ENCODE peak calls at places on chromosomes 1 and 21, in nine cellular contexts. One of them, this sample, is unnamed.

GRCh38 chr1:109687641-109688499 is at the start of gene GSTM1:
- DNase-seq in stimulated activated CD8-positive, alpha-beta memory T cell treated with anti-CD3 and anti-CD28 coated beads, Interleukin-4, amount 100 ng/mL, for 4 hours: no peak
- DNase-seq in EL: no peak
- DNase-seq in T47D: no peak
- DNase-seq in NCI-H2171: no peak
- DNase-seq in ELF-1: no peak
- DNase-seq in GM04504: no peak
- DNase-seq in stimulated activated CD4-positive, alpha-beta T cell treated with anti-CD3 and anti-CD28 coated beads, Interleukin-4, amount 100 ng/mL, for 1 hour: no peak
- DNase-seq in CD8-positive, alpha-beta memory T cell: no peak
- DNase-seq in this sample: no peak

GRCh38 chr1:173411835-173412742 is 65.0 kb upstream of the PRDX6 start:
- DNase-seq in NCI-H2171: no peak
- DNase-seq in stimulated activated CD4-positive, alpha-beta T cell treated with anti-CD3 and anti-CD28 coated beads, Interleukin-4, amount 100 ng/mL, for 1 hour: no peak
- DNase-seq in T47D: no peak
- DNase-seq in EL: peak
- DNase-seq in CD8-positive, alpha-beta memory T cell: no peak
- DNase-seq in stimulated activated CD8-positive, alpha-beta memory T cell treated with anti-CD3 and anti-CD28 coated beads, Interleukin-4, amount 100 ng/mL, for 4 hours: no peak
- DNase-seq in GM04504: peak
- DNase-seq in ELF-1: no peak
- DNase-seq in this sample: no peak

GRCh38 chr1:3472088-3472850 is 17.8 kb downstream of the ARHGEF16 start:
- DNase-seq in stimulated activated CD4-positive, alpha-beta T cell treated with anti-CD3 and anti-CD28 coated beads, Interleukin-4, amount 100 ng/mL, for 1 hour: no peak
- DNase-seq in CD8-positive, alpha-beta memory T cell: no peak
- DNase-seq in T47D: no peak
- DNase-seq in ELF-1: no peak
- DNase-seq in EL: no peak
- DNase-seq in GM04504: no peak
- DNase-seq in NCI-H2171: no peak
- DNase-seq in stimulated activated CD8-positive, alpha-beta memory T cell treated with anti-CD3 and anti-CD28 coated beads, Interleukin-4, amount 100 ng/mL, for 4 hours: no peak
- DNase-seq in this sample: no peak

GRCh38 chr1:206457408-206457807 is 12.9 kb upstream of the IKBKE start:
- DNase-seq in T47D: no peak
- DNase-seq in CD8-positive, alpha-beta memory T cell: no peak
- DNase-seq in stimulated activated CD8-positive, alpha-beta memory T cell treated with anti-CD3 and anti-CD28 coated beads, Interleukin-4, amount 100 ng/mL, for 4 hours: no peak
- DNase-seq in GM04504: no peak
- DNase-seq in ELF-1: no peak
- DNase-seq in stimulated activated CD4-positive, alpha-beta T cell treated with anti-CD3 and anti-CD28 coated beads, Interleukin-4, amount 100 ng/mL, for 1 hour: no peak
- DNase-seq in NCI-H2171: no peak
- DNase-seq in EL: peak
- DNase-seq in this sample: no peak

GRCh38 chr1:39898648-39899603 is 2.8 kb downstream of the MYCL start:
- DNase-seq in ELF-1: peak
- DNase-seq in GM04504: no peak
- DNase-seq in EL: peak
- DNase-seq in stimulated activated CD4-positive, alpha-beta T cell treated with anti-CD3 and anti-CD28 coated beads, Interleukin-4, amount 100 ng/mL, for 1 hour: peak
- DNase-seq in CD8-positive, alpha-beta memory T cell: no peak
- DNase-seq in stimulated activated CD8-positive, alpha-beta memory T cell treated with anti-CD3 and anti-CD28 coated beads, Interleukin-4, amount 100 ng/mL, for 4 hours: no peak
- DNase-seq in NCI-H2171: peak
- DNase-seq in T47D: peak
- DNase-seq in this sample: peak

GRCh38 chr1:26017606-26018005 is 4.0 kb upstream of the EXTL1 start:
- DNase-seq in stimulated activated CD4-positive, alpha-beta T cell treated with anti-CD3 and anti-CD28 coated beads, Interleukin-4, amount 100 ng/mL, for 1 hour: no peak
- DNase-seq in EL: peak
- DNase-seq in NCI-H2171: no peak
- DNase-seq in T47D: peak
- DNase-seq in GM04504: no peak
- DNase-seq in stimulated activated CD8-positive, alpha-beta memory T cell treated with anti-CD3 and anti-CD28 coated beads, Interleukin-4, amount 100 ng/mL, for 4 hours: no peak
- DNase-seq in ELF-1: no peak
- DNase-seq in CD8-positive, alpha-beta memory T cell: no peak
- DNase-seq in this sample: no peak

GRCh38 chr1:48019714-48020315 is 22.6 kb upstream of the TRABD2B start:
- DNase-seq in stimulated activated CD8-positive, alpha-beta memory T cell treated with anti-CD3 and anti-CD28 coated beads, Interleukin-4, amount 100 ng/mL, for 4 hours: no peak
- DNase-seq in T47D: no peak
- DNase-seq in CD8-positive, alpha-beta memory T cell: no peak
- DNase-seq in EL: no peak
- DNase-seq in GM04504: no peak
- DNase-seq in ELF-1: no peak
- DNase-seq in stimulated activated CD4-positive, alpha-beta T cell treated with anti-CD3 and anti-CD28 coated beads, Interleukin-4, amount 100 ng/mL, for 1 hour: no peak
- DNase-seq in NCI-H2171: no peak
- DNase-seq in this sample: peak

GRCh38 chr1:162823771-162824525 is 33.4 kb downstream of the HSD17B7 start:
- DNase-seq in ELF-1: no peak
- DNase-seq in stimulated activated CD4-positive, alpha-beta T cell treated with anti-CD3 and anti-CD28 coated beads, Interleukin-4, amount 100 ng/mL, for 1 hour: no peak
- DNase-seq in EL: peak
- DNase-seq in T47D: no peak
- DNase-seq in NCI-H2171: no peak
- DNase-seq in GM04504: no peak
- DNase-seq in CD8-positive, alpha-beta memory T cell: no peak
- DNase-seq in stimulated activated CD8-positive, alpha-beta memory T cell treated with anti-CD3 and anti-CD28 coated beads, Interleukin-4, amount 100 ng/mL, for 4 hours: no peak
- DNase-seq in this sample: no peak

GRCh38 chr1:81407463-81407862 is 393.3 kb upstream of the ADGRL2 start:
- DNase-seq in T47D: no peak
- DNase-seq in stimulated activated CD4-positive, alpha-beta T cell treated with anti-CD3 and anti-CD28 coated beads, Interleukin-4, amount 100 ng/mL, for 1 hour: no peak
- DNase-seq in EL: no peak
- DNase-seq in NCI-H2171: no peak
- DNase-seq in ELF-1: no peak
- DNase-seq in stimulated activated CD8-positive, alpha-beta memory T cell treated with anti-CD3 and anti-CD28 coated beads, Interleukin-4, amount 100 ng/mL, for 4 hours: no peak
- DNase-seq in GM04504: no peak
- DNase-seq in CD8-positive, alpha-beta memory T cell: no peak
- DNase-seq in this sample: peak

GRCh38 chr1:57671750-57672149 is 247.9 kb upstream of the DAB1 start:
- DNase-seq in stimulated activated CD4-positive, alpha-beta T cell treated with anti-CD3 and anti-CD28 coated beads, Interleukin-4, amount 100 ng/mL, for 1 hour: no peak
- DNase-seq in GM04504: no peak
- DNase-seq in EL: no peak
- DNase-seq in ELF-1: no peak
- DNase-seq in T47D: no peak
- DNase-seq in CD8-positive, alpha-beta memory T cell: no peak
- DNase-seq in stimulated activated CD8-positive, alpha-beta memory T cell treated with anti-CD3 and anti-CD28 coated beads, Interleukin-4, amount 100 ng/mL, for 4 hours: no peak
- DNase-seq in NCI-H2171: no peak
- DNase-seq in this sample: no peak

GRCh38 chr1:66394603-66395002 is 139.3 kb upstream of the SGIP1 start:
- DNase-seq in T47D: no peak
- DNase-seq in EL: no peak
- DNase-seq in ELF-1: no peak
- DNase-seq in NCI-H2171: no peak
- DNase-seq in GM04504: no peak
- DNase-seq in CD8-positive, alpha-beta memory T cell: no peak
- DNase-seq in stimulated activated CD4-positive, alpha-beta T cell treated with anti-CD3 and anti-CD28 coated beads, Interleukin-4, amount 100 ng/mL, for 1 hour: no peak
- DNase-seq in stimulated activated CD8-positive, alpha-beta memory T cell treated with anti-CD3 and anti-CD28 coated beads, Interleukin-4, amount 100 ng/mL, for 4 hours: no peak
- DNase-seq in this sample: no peak

GRCh38 chr1:41513388-41513745 is 28.9 kb upstream of the EDN2 start:
- DNase-seq in stimulated activated CD4-positive, alpha-beta T cell treated with anti-CD3 and anti-CD28 coated beads, Interleukin-4, amount 100 ng/mL, for 1 hour: no peak
- DNase-seq in T47D: no peak
- DNase-seq in stimulated activated CD8-positive, alpha-beta memory T cell treated with anti-CD3 and anti-CD28 coated beads, Interleukin-4, amount 100 ng/mL, for 4 hours: no peak
- DNase-seq in CD8-positive, alpha-beta memory T cell: no peak
- DNase-seq in ELF-1: peak
- DNase-seq in GM04504: no peak
- DNase-seq in EL: no peak
- DNase-seq in NCI-H2171: no peak
- DNase-seq in this sample: no peak

GRCh38 chr21:41583274-41583790 is 75.4 kb upstream of the TMPRSS2 start:
- DNase-seq in NCI-H2171: no peak
- DNase-seq in EL: no peak
- DNase-seq in ELF-1: peak
- DNase-seq in GM04504: no peak
- DNase-seq in stimulated activated CD4-positive, alpha-beta T cell treated with anti-CD3 and anti-CD28 coated beads, Interleukin-4, amount 100 ng/mL, for 1 hour: no peak
- DNase-seq in stimulated activated CD8-positive, alpha-beta memory T cell treated with anti-CD3 and anti-CD28 coated beads, Interleukin-4, amount 100 ng/mL, for 4 hours: no peak
- DNase-seq in T47D: peak
- DNase-seq in CD8-positive, alpha-beta memory T cell: no peak
- DNase-seq in this sample: no peak

GRCh38 chr1:216757110-216757509 is 33.9 kb upstream of the ESRRG start:
- DNase-seq in GM04504: no peak
- DNase-seq in NCI-H2171: no peak
- DNase-seq in ELF-1: no peak
- DNase-seq in EL: no peak
- DNase-seq in stimulated activated CD4-positive, alpha-beta T cell treated with anti-CD3 and anti-CD28 coated beads, Interleukin-4, amount 100 ng/mL, for 1 hour: no peak
- DNase-seq in CD8-positive, alpha-beta memory T cell: no peak
- DNase-seq in stimulated activated CD8-positive, alpha-beta memory T cell treated with anti-CD3 and anti-CD28 coated beads, Interleukin-4, amount 100 ng/mL, for 4 hours: no peak
- DNase-seq in T47D: no peak
- DNase-seq in this sample: no peak

GRCh38 chr1:91499904-91500755 is 521 bp upstream of the CDC7 start:
- DNase-seq in GM04504: no peak
- DNase-seq in stimulated activated CD4-positive, alpha-beta T cell treated with anti-CD3 and anti-CD28 coated beads, Interleukin-4, amount 100 ng/mL, for 1 hour: no peak
- DNase-seq in NCI-H2171: no peak
- DNase-seq in T47D: no peak
- DNase-seq in CD8-positive, alpha-beta memory T cell: no peak
- DNase-seq in ELF-1: peak
- DNase-seq in EL: no peak
- DNase-seq in stimulated activated CD8-positive, alpha-beta memory T cell treated with anti-CD3 and anti-CD28 coated beads, Interleukin-4, amount 100 ng/mL, for 4 hours: no peak
- DNase-seq in this sample: no peak

GRCh38 chr21:45256912-45257672 is 30.6 kb downstream of the POFUT2 start:
- DNase-seq in CD8-positive, alpha-beta memory T cell: no peak
- DNase-seq in GM04504: no peak
- DNase-seq in T47D: no peak
- DNase-seq in NCI-H2171: no peak
- DNase-seq in ELF-1: peak
- DNase-seq in stimulated activated CD8-positive, alpha-beta memory T cell treated with anti-CD3 and anti-CD28 coated beads, Interleukin-4, amount 100 ng/mL, for 4 hours: no peak
- DNase-seq in stimulated activated CD4-positive, alpha-beta T cell treated with anti-CD3 and anti-CD28 coated beads, Interleukin-4, amount 100 ng/mL, for 1 hour: no peak
- DNase-seq in EL: no peak
- DNase-seq in this sample: peak

GRCh38 chr1:208100906-208101305 is 143.3 kb downstream of the PLXNA2 start:
- DNase-seq in GM04504: no peak
- DNase-seq in CD8-positive, alpha-beta memory T cell: no peak
- DNase-seq in ELF-1: no peak
- DNase-seq in NCI-H2171: no peak
- DNase-seq in EL: no peak
- DNase-seq in stimulated activated CD8-positive, alpha-beta memory T cell treated with anti-CD3 and anti-CD28 coated beads, Interleukin-4, amount 100 ng/mL, for 4 hours: no peak
- DNase-seq in stimulated activated CD4-positive, alpha-beta T cell treated with anti-CD3 and anti-CD28 coated beads, Interleukin-4, amount 100 ng/mL, for 1 hour: no peak
- DNase-seq in T47D: no peak
- DNase-seq in this sample: no peak

GRCh38 chr1:21251773-21252471 is 38.3 kb downstream of the ECE1 start:
- DNase-seq in stimulated activated CD4-positive, alpha-beta T cell treated with anti-CD3 and anti-CD28 coated beads, Interleukin-4, amount 100 ng/mL, for 1 hour: no peak
- DNase-seq in CD8-positive, alpha-beta memory T cell: no peak
- DNase-seq in ELF-1: no peak
- DNase-seq in GM04504: peak
- DNase-seq in T47D: peak
- DNase-seq in EL: peak
- DNase-seq in NCI-H2171: no peak
- DNase-seq in stimulated activated CD8-positive, alpha-beta memory T cell treated with anti-CD3 and anti-CD28 coated beads, Interleukin-4, amount 100 ng/mL, for 4 hours: no peak
- DNase-seq in this sample: no peak

GRCh38 chr1:154404984-154405761 is at the start of gene IL6R:
- DNase-seq in T47D: peak
- DNase-seq in stimulated activated CD8-positive, alpha-beta memory T cell treated with anti-CD3 and anti-CD28 coated beads, Interleukin-4, amount 100 ng/mL, for 4 hours: peak
- DNase-seq in ELF-1: peak
- DNase-seq in NCI-H2171: no peak
- DNase-seq in CD8-positive, alpha-beta memory T cell: peak
- DNase-seq in GM04504: peak
- DNase-seq in stimulated activated CD4-positive, alpha-beta T cell treated with anti-CD3 and anti-CD28 coated beads, Interleukin-4, amount 100 ng/mL, for 1 hour: peak
- DNase-seq in EL: peak
- DNase-seq in this sample: no peak

GRCh38 chr1:13908128-13908527 is 208.1 kb downstream of the PRDM2 start:
- DNase-seq in stimulated activated CD8-positive, alpha-beta memory T cell treated with anti-CD3 and anti-CD28 coated beads, Interleukin-4, amount 100 ng/mL, for 4 hours: no peak
- DNase-seq in NCI-H2171: no peak
- DNase-seq in GM04504: no peak
- DNase-seq in ELF-1: no peak
- DNase-seq in EL: no peak
- DNase-seq in stimulated activated CD4-positive, alpha-beta T cell treated with anti-CD3 and anti-CD28 coated beads, Interleukin-4, amount 100 ng/mL, for 1 hour: no peak
- DNase-seq in T47D: no peak
- DNase-seq in CD8-positive, alpha-beta memory T cell: no peak
- DNase-seq in this sample: no peak

GRCh38 chr1:43880604-43881003 is 53.0 kb upstream of the ARTN start:
- DNase-seq in CD8-positive, alpha-beta memory T cell: no peak
- DNase-seq in ELF-1: no peak
- DNase-seq in NCI-H2171: no peak
- DNase-seq in EL: no peak
- DNase-seq in stimulated activated CD8-positive, alpha-beta memory T cell treated with anti-CD3 and anti-CD28 coated beads, Interleukin-4, amount 100 ng/mL, for 4 hours: no peak
- DNase-seq in GM04504: no peak
- DNase-seq in stimulated activated CD4-positive, alpha-beta T cell treated with anti-CD3 and anti-CD28 coated beads, Interleukin-4, amount 100 ng/mL, for 1 hour: no peak
- DNase-seq in T47D: no peak
- DNase-seq in this sample: no peak

This sample was measured in SK-N-DZ.